ENCODE peak calls at places on chromosomes 6 and 20, in seven cellular contexts. U, G, A, Z, Q, X and P are unnamed samples.

GRCh38 chr6:53492860-53493634 is 51.9 kb downstream of the GCLC start:
- DNase-seq in A (peak), X (peak), Q (peak), G (peak), Z (peak), U (peak), P (peak)

GRCh38 chr6:44655368-44656342 is 268.1 kb downstream of the CDC5L start:
- DNase-seq in Z (peak), Q (peak), X (peak), G (peak), A (peak), U (peak), P (peak)

GRCh38 chr6:127148511-127148910 is 30.0 kb downstream of the RSPO3 start:
- DNase-seq in Z (no peak), X (no peak), G (no peak), A (no peak), Q (no peak), U (no peak), P (peak)

GRCh38 chr6:10526156-10526555 is 5.0 kb downstream of the GCNT2 start:
- DNase-seq in Q (no peak), X (no peak), A (no peak), G (no peak), U (no peak), Z (no peak), P (no peak)

GRCh38 chr6:77456531-77457248 is 6.6 kb downstream of the HTR1B start:
- DNase-seq in G (peak), X (no peak), U (no peak), Z (peak), Q (no peak), A (no peak), P (no peak)

GRCh38 chr20:62631336-62632317 is 10.7 kb upstream of the SLCO4A1 start:
- DNase-seq in A (no peak), G (no peak), Q (peak), U (peak), X (no peak), Z (no peak), P (no peak)

GRCh38 chr6:155341130-155341828 is 27.0 kb upstream of the TFB1M start:
- DNase-seq in Z (no peak), G (no peak), A (no peak), U (no peak), X (no peak), Q (no peak), P (peak)

GRCh38 chr6:157215702-157216101 is 107.6 kb downstream of the TMEM242 start:
- DNase-seq in X (no peak), G (no peak), A (no peak), Z (no peak), U (no peak), Q (no peak), P (no peak)

GRCh38 chr6:28737750-28738395 is 185.9 kb downstream of the TRIM27 start:
- DNase-seq in Q (no peak), A (no peak), U (no peak), G (no peak), Z (no peak), X (no peak), P (no peak)

GRCh38 chr20:2006452-2007381 is 12.9 kb upstream of the PDYN start:
- DNase-seq in Z (peak), Q (peak), G (peak), U (peak), X (no peak), A (no peak), P (peak)

GRCh38 chr20:58374906-58375760 is 13.9 kb upstream of the VAPB start:
- DNase-seq in X (no peak), U (no peak), Z (no peak), A (no peak), G (peak), Q (no peak), P (no peak)

GRCh38 chr6:136067731-136068341 is 182.3 kb downstream of the MTFR2 start:
- DNase-seq in A (no peak), U (no peak), X (no peak), G (peak), Q (no peak), Z (peak), P (no peak)

GRCh38 chr6:136090929-136091328 is 159.2 kb downstream of the MTFR2 start:
- DNase-seq in U (no peak), G (no peak), A (no peak), Z (no peak), X (no peak), Q (no peak), P (no peak)

GRCh38 chr6:99252421-99252820 is 97.1 kb downstream of the FAXC start:
- DNase-seq in Q (no peak), G (no peak), Z (no peak), A (no peak), X (no peak), U (no peak), P (no peak)

GRCh38 chr6:111076024-111076680 is 11.2 kb upstream of the SLC16A10 start:
- DNase-seq in A (no peak), Q (no peak), U (no peak), Z (no peak), X (no peak), G (no peak), P (no peak)

GRCh38 chr6:35558571-35558970 is 45.9 kb upstream of the TULP1 start:
- DNase-seq in G (no peak), A (no peak), Q (no peak), X (no peak), Z (no peak), U (no peak), P (no peak)

GRCh38 chr6:161443868-161444267 is 170.0 kb upstream of the AGPAT4 start:
- DNase-seq in U (peak), Z (no peak), Q (peak), G (peak), A (no peak), X (no peak), P (no peak)

GRCh38 chr20:23670361-23670760 is 18.5 kb downstream of the CST4 start:
- DNase-seq in Z (no peak), U (no peak), X (peak), G (no peak), A (no peak), Q (no peak), P (no peak)

GRCh38 chr6:122754191-122754731 is 25.3 kb upstream of the FABP7 start:
- DNase-seq in U (no peak), Q (no peak), X (peak), A (no peak), G (no peak), Z (no peak), P (no peak)

GRCh38 chr6:150142304-150142656 is 564 bp upstream of the PPP1R14C start:
- DNase-seq in U (no peak), G (no peak), Z (peak), X (no peak), Q (no peak), A (no peak), P (no peak)

GRCh38 chr6:66662721-66663120 is 955.7 kb upstream of the EYS start:
- DNase-seq in X (no peak), G (peak), A (no peak), Z (no peak), Q (no peak), U (no peak), P (no peak)

GRCh38 chr6:14320342-14320741 is 202.8 kb downstream of the CD83 start:
- DNase-seq in Z (no peak), Q (no peak), G (no peak), U (no peak), X (peak), A (no peak), P (no peak)

GRCh38 chr20:44324343-44324742 is 12.5 kb upstream of the R3HDML start:
- DNase-seq in Q (peak), G (peak), U (no peak), A (no peak), X (no peak), Z (no peak), P (no peak)

GRCh38 chr6:12009904-12010634 is 2.0 kb upstream of the HIVEP1 start:
- DNase-seq in Z (no peak), A (no peak), G (no peak), Q (no peak), U (no peak), X (peak), P (no peak)

GRCh38 chr6:170267688-170268087 is 23.2 kb downstream of the DLL1 start:
- DNase-seq in Q (no peak), A (no peak), Z (no peak), X (no peak), U (no peak), G (no peak), P (no peak)

GRCh38 chr6:113182370-113183141 is 674.6 kb upstream of the MARCKS start:
- DNase-seq in Q (peak), A (peak), U (peak), G (no peak), Z (peak), X (peak), P (peak)